ENCODE peak calls at places on chromosomes 1 and 21, in four cellular contexts. One of them, this sample, is unnamed.

GRCh38 chr1:228366062-228366850 is 40.4 kb downstream of the TRIM11 start:
- DNase-seq in IMR-90: no peak
- DNase-seq in H9: no peak
- DNase-seq in H1: no peak
- DNase-seq in this sample: no peak

GRCh38 chr1:53112271-53112774 is 30.1 kb downstream of the SLC1A7 start:
- DNase-seq in IMR-90: peak
- DNase-seq in H9: no peak
- DNase-seq in H1: no peak
- DNase-seq in this sample: peak

GRCh38 chr1:243414152-243414494 is 158.3 kb downstream of the SDCCAG8 start:
- DNase-seq in H1: no peak
- DNase-seq in IMR-90: no peak
- DNase-seq in H9: no peak
- DNase-seq in this sample: no peak

GRCh38 chr1:25210728-25211127 is 21.6 kb downstream of the SYF2 start:
- DNase-seq in IMR-90: no peak
- DNase-seq in H1: no peak
- DNase-seq in H9: no peak
- DNase-seq in this sample: peak

GRCh38 chr1:9193226-9193625 is 41.3 kb upstream of the H6PD start:
- DNase-seq in IMR-90: peak
- DNase-seq in H1: no peak
- DNase-seq in H9: no peak
- DNase-seq in this sample: no peak

GRCh38 chr1:6858586-6858985 is 73.3 kb downstream of the CAMTA1 start:
- DNase-seq in IMR-90: no peak
- DNase-seq in H9: no peak
- DNase-seq in H1: no peak
- DNase-seq in this sample: no peak

GRCh38 chr1:114156538-114157274 is 3.0 kb upstream of the SYT6 start:
- DNase-seq in IMR-90: no peak
- DNase-seq in H9: no peak
- DNase-seq in H1: no peak
- DNase-seq in this sample: peak

GRCh38 chr1:32666866-32667566 is 16.0 kb downstream of the RBBP4 start:
- DNase-seq in IMR-90: no peak
- DNase-seq in H9: no peak
- DNase-seq in H1: no peak
- DNase-seq in this sample: peak

GRCh38 chr1:228289239-228289849 is 81.5 kb downstream of the OBSCN start:
- DNase-seq in H1: no peak
- DNase-seq in IMR-90: no peak
- DNase-seq in H9: no peak
- DNase-seq in this sample: no peak

GRCh38 chr21:44414291-44415072 is 40.8 kb upstream of the LRRC3 start:
- DNase-seq in H1: no peak
- DNase-seq in H9: peak
- DNase-seq in IMR-90: no peak
- DNase-seq in this sample: no peak

GRCh38 chr21:34129039-34129891 is 55.9 kb downstream of the MRPS6 start:
- DNase-seq in H9: peak
- DNase-seq in IMR-90: peak
- DNase-seq in H1: peak
- DNase-seq in this sample: peak

GRCh38 chr1:67888707-67889106 is 55.4 kb upstream of the GNG12 start:
- DNase-seq in H1: no peak
- DNase-seq in H9: peak
- DNase-seq in IMR-90: peak
- DNase-seq in this sample: peak

GRCh38 chr1:61149010-61149860 is 66.9 kb downstream of the NFIA start:
- DNase-seq in H1: no peak
- DNase-seq in H9: no peak
- DNase-seq in IMR-90: no peak
- DNase-seq in this sample: no peak

GRCh38 chr1:41517039-41517438 is 32.6 kb upstream of the EDN2 start:
- DNase-seq in IMR-90: no peak
- DNase-seq in H9: no peak
- DNase-seq in H1: no peak
- DNase-seq in this sample: no peak

GRCh38 chr1:15031251-15031930 is 122.2 kb upstream of the TMEM51 start:
- DNase-seq in IMR-90: peak
- DNase-seq in H9: no peak
- DNase-seq in H1: no peak
- DNase-seq in this sample: no peak

GRCh38 chr1:116537439-116537838 is 33.4 kb downstream of the CD58 start:
- DNase-seq in H1: no peak
- DNase-seq in H9: no peak
- DNase-seq in IMR-90: peak
- DNase-seq in this sample: peak

GRCh38 chr1:88998716-88999115 is 6.3 kb upstream of the KYAT3 start:
- DNase-seq in IMR-90: peak
- DNase-seq in H9: no peak
- DNase-seq in H1: no peak
- DNase-seq in this sample: peak

GRCh38 chr1:25572708-25573590 is 29.5 kb downstream of the LDLRAP1 start:
- DNase-seq in H1: peak
- DNase-seq in IMR-90: peak
- DNase-seq in H9: peak
- DNase-seq in this sample: peak

GRCh38 chr1:23529146-23530088 is 1.6 kb downstream of the E2F2 start:
- DNase-seq in IMR-90: no peak
- DNase-seq in H1: no peak
- DNase-seq in H9: no peak
- DNase-seq in this sample: no peak

GRCh38 chr1:77037038-77037437 is 169.8 kb downstream of the ST6GALNAC5 start:
- DNase-seq in H9: no peak
- DNase-seq in IMR-90: no peak
- DNase-seq in H1: no peak
- DNase-seq in this sample: no peak

GRCh38 chr1:30324251-30325084 is 398.9 kb downstream of the MATN1 start:
- DNase-seq in H1: peak
- DNase-seq in IMR-90: no peak
- DNase-seq in H9: no peak
- DNase-seq in this sample: no peak

GRCh38 chr1:209389258-209389657 is 194.3 kb upstream of the CAMK1G start:
- DNase-seq in H9: no peak
- DNase-seq in H1: no peak
- DNase-seq in IMR-90: peak
- DNase-seq in this sample: peak

GRCh38 chr1:86906419-86906818 is 7.5 kb downstream of the SELENOF start:
- DNase-seq in H1: no peak
- DNase-seq in IMR-90: no peak
- DNase-seq in H9: no peak
- DNase-seq in this sample: no peak

GRCh38 chr1:93556291-93556690 is 108.4 kb downstream of the FNBP1L start:
- DNase-seq in IMR-90: no peak
- DNase-seq in H9: no peak
- DNase-seq in H1: no peak
- DNase-seq in this sample: no peak

GRCh38 chr1:97137862-97138514 is 416.4 kb downstream of the PTBP2 start:
- DNase-seq in H9: peak
- DNase-seq in H1: no peak
- DNase-seq in IMR-90: peak
- DNase-seq in this sample: peak

GRCh38 chr1:97204468-97204867 is 482.9 kb downstream of the PTBP2 start:
- DNase-seq in H9: no peak
- DNase-seq in H1: no peak
- DNase-seq in IMR-90: peak
- DNase-seq in this sample: no peak

GRCh38 chr1:66852870-66853269 is 51.8 kb upstream of the INSL5 start:
- DNase-seq in H9: no peak
- DNase-seq in IMR-90: no peak
- DNase-seq in H1: no peak
- DNase-seq in this sample: no peak

GRCh38 chr1:215669806-215670485 is 102.8 kb downstream of the KCTD3 start:
- DNase-seq in H1: no peak
- DNase-seq in IMR-90: peak
- DNase-seq in H9: peak
- DNase-seq in this sample: peak

GRCh38 chr21:32524010-32524719 is 61.2 kb downstream of the TCP10L start:
- DNase-seq in H1: no peak
- DNase-seq in H9: no peak
- DNase-seq in IMR-90: peak
- DNase-seq in this sample: peak

GRCh38 chr1:168689726-168690602 is 39.0 kb downstream of the DPT start:
- DNase-seq in H1: no peak
- DNase-seq in H9: no peak
- DNase-seq in IMR-90: no peak
- DNase-seq in this sample: no peak

GRCh38 chr21:16492892-16493291 is 763.1 kb downstream of the USP25 start:
- DNase-seq in H9: no peak
- DNase-seq in IMR-90: no peak
- DNase-seq in H1: no peak
- DNase-seq in this sample: no peak

GRCh38 chr1:28246427-28246832 is 10.5 kb downstream of the ATP5IF1 start:
- DNase-seq in H1: no peak
- DNase-seq in H9: no peak
- DNase-seq in IMR-90: peak
- DNase-seq in this sample: no peak

GRCh38 chr1:1908506-1908791 is 6.6 kb upstream of the CALML6 start:
- DNase-seq in H1: no peak
- DNase-seq in H9: no peak
- DNase-seq in IMR-90: no peak
- DNase-seq in this sample: no peak

GRCh38 chr21:46226920-46227599 is 1.5 kb downstream of the LSS start:
- DNase-seq in IMR-90: peak
- DNase-seq in H9: no peak
- DNase-seq in H1: no peak
- DNase-seq in this sample: peak
- H4K5ac ChIP-seq in IMR-90: no peak
- H4K5ac ChIP-seq in H9: no peak
- H4K5ac ChIP-seq in H1: no peak
- H4K5ac ChIP-seq in this sample: no peak

GRCh38 chr21:42025392-42026071 is 15.4 kb upstream of the ZBTB21 start:
- DNase-seq in H1: no peak
- DNase-seq in H9: no peak
- DNase-seq in IMR-90: peak
- DNase-seq in this sample: no peak
- H4K5ac ChIP-seq in H1: no peak
- H4K5ac ChIP-seq in H9: no peak
- H4K5ac ChIP-seq in IMR-90: peak
- H4K5ac ChIP-seq in this sample: no peak

DNA sequence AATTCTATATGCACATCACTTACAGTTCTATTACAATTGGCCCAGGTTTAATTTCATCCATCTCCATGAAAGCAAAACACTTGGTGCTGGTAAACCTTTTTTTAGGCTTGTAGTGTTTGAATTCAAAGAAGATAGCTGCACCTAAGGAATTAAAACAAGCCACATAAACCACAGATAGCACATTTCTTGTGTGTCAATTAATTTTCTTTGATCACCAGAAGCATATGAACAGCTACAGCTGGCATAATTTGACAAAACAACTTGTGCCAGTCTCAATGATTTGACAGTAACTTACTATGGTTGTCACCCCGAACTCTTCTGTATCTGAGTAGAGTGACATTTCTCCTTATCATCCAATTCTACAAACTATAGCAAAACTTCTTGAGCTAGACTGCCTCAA is 42.2 kb downstream of the AIDA start:
- DNase-seq in H9: no peak
- DNase-seq in H1: no peak
- DNase-seq in IMR-90: no peak
- DNase-seq in this sample: no peak
- H4K5ac ChIP-seq in H9: no peak
- H4K5ac ChIP-seq in H1: no peak
- H4K5ac ChIP-seq in IMR-90: no peak
- H4K5ac ChIP-seq in this sample: no peak

DNA sequence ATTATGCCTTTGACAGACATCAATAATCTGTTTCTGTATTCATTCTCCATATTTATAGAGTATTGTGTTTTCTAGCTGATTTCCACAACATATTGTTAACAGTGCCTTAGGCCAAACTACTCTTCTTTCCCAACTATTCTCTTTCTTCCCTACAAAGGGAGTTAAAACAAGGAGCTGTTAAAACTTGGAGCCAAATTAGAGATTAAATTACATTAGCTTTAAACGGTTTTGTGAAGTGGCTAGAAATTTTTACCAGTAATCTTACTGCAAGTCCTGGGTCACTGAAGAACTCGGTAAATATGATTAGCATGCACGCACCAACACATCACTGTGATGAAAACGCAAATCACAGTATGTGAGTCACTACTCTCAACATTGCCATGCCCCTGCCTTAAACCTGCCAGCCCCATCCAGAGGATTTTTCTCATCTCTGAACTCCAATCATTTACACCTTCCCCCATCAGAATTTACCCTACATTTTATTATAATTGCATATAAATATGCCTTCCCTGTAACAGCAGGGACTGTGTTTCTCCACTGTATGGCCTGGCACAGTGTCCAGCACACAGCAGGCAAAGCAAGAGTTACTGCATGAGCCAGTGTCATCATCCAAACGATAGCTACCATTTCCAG is 1.5 kb upstream of the PRDX6 start:
- DNase-seq in H1: no peak
- DNase-seq in H9: no peak
- DNase-seq in IMR-90: peak
- DNase-seq in this sample: no peak
- H4K5ac ChIP-seq in H1: no peak
- H4K5ac ChIP-seq in H9: no peak
- H4K5ac ChIP-seq in IMR-90: peak
- H4K5ac ChIP-seq in this sample: no peak

DNA sequence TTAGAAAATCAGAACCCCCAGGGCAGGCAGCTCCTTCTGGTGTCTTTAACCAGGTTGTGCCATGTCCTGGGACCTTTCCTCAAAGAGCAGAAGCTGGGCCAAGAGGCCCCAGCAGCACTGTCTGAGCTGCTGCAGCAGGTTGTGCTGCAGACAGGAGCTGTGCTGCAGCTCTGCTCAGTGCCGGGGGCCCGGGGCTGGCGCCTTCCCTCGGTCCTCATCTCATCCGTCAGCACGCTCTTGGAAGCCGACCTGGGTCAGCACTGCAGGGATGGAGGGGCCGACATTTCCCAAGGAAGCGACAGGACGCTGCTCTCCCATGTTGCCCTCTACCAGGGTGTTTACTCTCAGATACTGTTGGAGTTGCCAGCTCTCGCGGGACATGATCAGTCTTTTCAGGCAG is 11.7 kb downstream of the URB2 start:
- DNase-seq in IMR-90: no peak
- DNase-seq in H9: no peak
- DNase-seq in H1: no peak
- DNase-seq in this sample: no peak
- H4K5ac ChIP-seq in IMR-90: no peak
- H4K5ac ChIP-seq in H9: no peak
- H4K5ac ChIP-seq in H1: no peak
- H4K5ac ChIP-seq in this sample: no peak

This sample was measured in mesendoderm.